ENCODE peak calls at places on chromosomes 13 and 19, in four cellular contexts. One of them, this sample, is unnamed.

GRCh38 chr13:20118268-20119140 is 42.3 kb downstream of the GJA3 start:
- DNase-seq in WTC11: peak
- DNase-seq in K562: peak
- DNase-seq in GM12878: no peak
- DNase-seq in this sample: no peak

GRCh38 chr13:44011036-44011435 is 131.3 kb downstream of the LACC1 start:
- DNase-seq in WTC11: no peak
- DNase-seq in K562: no peak
- DNase-seq in GM12878: no peak
- DNase-seq in this sample: no peak

GRCh38 chr13:73464758-73465628 is 406.2 kb downstream of the KLF5 start:
- DNase-seq in GM12878: no peak
- DNase-seq in WTC11: no peak
- DNase-seq in K562: peak
- DNase-seq in this sample: no peak

GRCh38 chr19:29724102-29724641 is 9.1 kb upstream of the C19orf12 start:
- DNase-seq in GM12878: no peak
- DNase-seq in K562: no peak
- DNase-seq in WTC11: peak
- DNase-seq in this sample: no peak

GRCh38 chr13:85080726-85081125 is 718.5 kb downstream of the SLITRK6 start:
- DNase-seq in WTC11: no peak
- DNase-seq in GM12878: no peak
- DNase-seq in K562: no peak
- DNase-seq in this sample: no peak

GRCh38 chr13:111123221-111123620 is 8.1 kb downstream of the ARHGEF7 start:
- DNase-seq in WTC11: no peak
- DNase-seq in GM12878: no peak
- DNase-seq in K562: no peak
- DNase-seq in this sample: no peak

GRCh38 chr19:48154003-48154402 is 16.1 kb downstream of the LIG1 start:
- DNase-seq in GM12878: no peak
- DNase-seq in K562: no peak
- DNase-seq in WTC11: no peak
- DNase-seq in this sample: peak

GRCh38 chr19:10612515-10613119 is 12.7 kb upstream of the SLC44A2 start:
- DNase-seq in WTC11: no peak
- DNase-seq in GM12878: no peak
- DNase-seq in K562: no peak
- DNase-seq in this sample: no peak

GRCh38 chr19:39325778-39326680 is 5.4 kb upstream of the LRFN1 start:
- DNase-seq in GM12878: no peak
- DNase-seq in WTC11: peak
- DNase-seq in K562: no peak
- DNase-seq in this sample: peak

GRCh38 chr19:33436360-33437345 is 63.1 kb downstream of the CEBPG start:
- DNase-seq in K562: no peak
- DNase-seq in GM12878: no peak
- DNase-seq in WTC11: no peak
- DNase-seq in this sample: no peak

GRCh38 chr13:29733069-29733700 is 117.2 kb downstream of the UBL3 start:
- DNase-seq in GM12878: no peak
- DNase-seq in K562: peak
- DNase-seq in WTC11: no peak
- DNase-seq in this sample: no peak

GRCh38 chr13:32897296-32897695 is 118.9 kb upstream of the KL start:
- DNase-seq in K562: no peak
- DNase-seq in GM12878: no peak
- DNase-seq in WTC11: no peak
- DNase-seq in this sample: no peak

GRCh38 chr19:28221736-28222135 is 991.2 kb downstream of the UQCRFS1 start:
- DNase-seq in K562: no peak
- DNase-seq in WTC11: no peak
- DNase-seq in GM12878: no peak
- DNase-seq in this sample: no peak

GRCh38 chr19:8461376-8461775 is 16.6 kb downstream of the HNRNPM start:
- DNase-seq in K562: no peak
- DNase-seq in WTC11: no peak
- DNase-seq in GM12878: no peak
- DNase-seq in this sample: no peak

GRCh38 chr19:1875646-1876493 is 9.4 kb downstream of the ABHD17A start:
- DNase-seq in WTC11: peak
- DNase-seq in GM12878: peak
- DNase-seq in K562: peak
- DNase-seq in this sample: peak

GRCh38 chr19:34274284-34274826 is 20.0 kb downstream of the GARRE1 start:
- DNase-seq in GM12878: no peak
- DNase-seq in WTC11: no peak
- DNase-seq in K562: no peak
- DNase-seq in this sample: no peak

GRCh38 chr19:43524922-43525835 is 1.8 kb downstream of the ETHE1 start:
- DNase-seq in K562: no peak
- DNase-seq in WTC11: peak
- DNase-seq in GM12878: peak
- DNase-seq in this sample: peak

GRCh38 chr19:1489463-1489971 is 633 bp downstream of the PCSK4 start:
- DNase-seq in K562: no peak
- DNase-seq in WTC11: no peak
- DNase-seq in GM12878: no peak
- DNase-seq in this sample: no peak

GRCh38 chr13:105612541-105612940 is 922.9 kb downstream of the EFNB2 start:
- DNase-seq in K562: no peak
- DNase-seq in WTC11: no peak
- DNase-seq in GM12878: no peak
- DNase-seq in this sample: no peak

GRCh38 chr19:7916137-7916907 is 1.7 kb downstream of the TGFBR3L start:
- DNase-seq in WTC11: peak
- DNase-seq in GM12878: no peak
- DNase-seq in K562: no peak
- DNase-seq in this sample: no peak

GRCh38 chr13:32117696-32118095 is 86.1 kb downstream of the FRY start:
- DNase-seq in GM12878: no peak
- DNase-seq in WTC11: no peak
- DNase-seq in K562: no peak
- DNase-seq in this sample: no peak

GRCh38 chr19:44903602-44904425 is 1.8 kb upstream of the APOE start:
- DNase-seq in K562: peak
- DNase-seq in GM12878: no peak
- DNase-seq in WTC11: peak
- DNase-seq in this sample: peak

GRCh38 chr13:37587236-37587635 is 11.3 kb downstream of the POSTN start:
- DNase-seq in WTC11: no peak
- DNase-seq in GM12878: no peak
- DNase-seq in K562: no peak
- DNase-seq in this sample: no peak

GRCh38 chr19:32748497-32748896 is 28.9 kb downstream of the TDRD12 start:
- DNase-seq in WTC11: peak
- DNase-seq in GM12878: no peak
- DNase-seq in K562: peak
- DNase-seq in this sample: peak

GRCh38 chr13:34086281-34086680 is 268.3 kb downstream of the RFC3 start:
- DNase-seq in GM12878: peak
- DNase-seq in WTC11: no peak
- DNase-seq in K562: no peak
- DNase-seq in this sample: no peak

GRCh38 chr13:24923305-24923640 is 159.3 kb downstream of the RNF17 start:
- DNase-seq in GM12878: peak
- DNase-seq in K562: peak
- DNase-seq in WTC11: no peak
- DNase-seq in this sample: no peak

GRCh38 chr13:20340759-20341161 is 108.6 kb upstream of the GJB6 start:
- DNase-seq in WTC11: no peak
- DNase-seq in K562: no peak
- DNase-seq in GM12878: no peak
- DNase-seq in this sample: no peak

GRCh38 chr19:29380581-29380980 is 145.2 kb upstream of the VSTM2B start:
- DNase-seq in K562: no peak
- DNase-seq in GM12878: no peak
- DNase-seq in WTC11: no peak
- DNase-seq in this sample: no peak

GRCh38 chr19:54660967-54661366 is 1.8 kb upstream of the LILRB4 start:
- DNase-seq in WTC11: no peak
- DNase-seq in K562: no peak
- DNase-seq in GM12878: peak
- DNase-seq in this sample: no peak

GRCh38 chr13:42959615-42960014 is 32.4 kb downstream of the EPSTI1 start:
- DNase-seq in GM12878: no peak
- DNase-seq in WTC11: no peak
- DNase-seq in K562: no peak
- DNase-seq in this sample: no peak

GRCh38 chr19:33269016-33269415 is 33.3 kb downstream of the CEBPA start:
- DNase-seq in WTC11: no peak
- DNase-seq in K562: no peak
- DNase-seq in GM12878: no peak
- DNase-seq in this sample: no peak

GRCh38 chr19:45785097-45785496 is 2.8 kb upstream of the DMPK start:
- DNase-seq in WTC11: no peak
- DNase-seq in GM12878: no peak
- DNase-seq in K562: no peak
- DNase-seq in this sample: no peak

DNA sequence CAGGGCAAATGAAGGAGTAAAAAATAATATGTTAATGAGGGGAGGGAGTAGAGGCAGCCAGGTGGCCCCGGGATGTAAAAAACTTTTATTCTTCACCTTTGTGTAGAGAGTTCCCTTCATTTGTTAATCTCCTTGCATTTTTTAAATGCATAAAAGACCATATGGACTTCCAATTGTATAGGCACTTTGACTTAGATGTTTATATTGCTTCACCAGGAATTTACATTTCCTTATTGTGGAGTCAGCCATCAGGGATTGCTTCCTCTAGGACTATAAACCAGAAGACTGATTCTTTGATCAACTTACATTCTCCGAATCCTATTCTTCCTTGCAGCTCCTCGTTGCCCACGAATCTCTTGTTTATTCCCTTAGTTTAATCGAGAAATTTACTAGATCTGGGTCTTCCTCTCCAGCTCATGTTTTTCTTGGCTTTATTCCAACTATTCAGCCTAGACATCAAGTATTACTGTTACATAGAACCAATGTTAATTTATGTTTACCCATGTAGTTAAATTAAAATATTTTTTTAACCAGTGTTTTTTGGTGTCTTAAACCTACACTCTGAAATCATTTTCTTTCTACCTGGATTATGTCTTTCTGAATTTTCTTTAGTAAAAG is 1187.0 kb upstream of the SLC10A2 start:
- DNase-seq in K562: no peak
- DNase-seq in WTC11: no peak
- DNase-seq in GM12878: no peak
- DNase-seq in this sample: no peak
- TF ChIP-seq NR2C2 in K562: no peak
- TF ChIP-seq NR2C2 in WTC11: no peak
- TF ChIP-seq NR2C2 in GM12878: no peak
- TF ChIP-seq NR2C2 in this sample: no peak

DNA sequence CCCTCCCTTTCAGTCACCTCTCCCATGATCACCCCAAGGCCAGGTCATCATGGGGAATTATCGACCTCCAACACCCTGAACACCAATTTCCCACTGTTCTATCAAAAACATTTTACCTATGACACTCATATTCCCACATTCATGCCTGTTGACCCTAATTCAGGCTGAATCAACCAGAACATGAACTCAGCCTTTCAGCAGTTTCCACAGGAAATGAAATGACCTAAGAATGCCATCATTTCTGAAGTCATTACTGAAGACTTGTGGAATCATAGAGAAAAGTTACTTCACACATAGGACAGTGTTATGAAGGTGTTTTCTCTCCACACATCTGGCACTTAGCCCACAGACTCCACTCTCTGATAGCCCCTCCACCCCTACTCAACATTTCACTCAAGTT is 29.9 kb upstream of the FAM124A start:
- DNase-seq in WTC11: no peak
- DNase-seq in GM12878: no peak
- DNase-seq in K562: no peak
- DNase-seq in this sample: no peak
- TF ChIP-seq ATF3 in WTC11: no peak
- TF ChIP-seq ATF3 in GM12878: no peak
- TF ChIP-seq ATF3 in K562: no peak
- TF ChIP-seq ATF3 in this sample: no peak

GRCh38 chr13:112680741-112681360 is 9.0 kb upstream of the ATP11A start:
- DNase-seq in GM12878: no peak
- DNase-seq in K562: no peak
- DNase-seq in WTC11: no peak
- DNase-seq in this sample: no peak

GRCh38 chr13:112683581-112683980 is 6.3 kb upstream of the ATP11A start:
- DNase-seq in GM12878: no peak
- DNase-seq in WTC11: no peak
- DNase-seq in K562: no peak
- DNase-seq in this sample: no peak

GRCh38 chr13:112679932-112680677 is 9.7 kb upstream of the ATP11A start:
- DNase-seq in WTC11: no peak
- DNase-seq in K562: no peak
- DNase-seq in GM12878: no peak
- DNase-seq in this sample: no peak

GRCh38 chr13:112684041-112684440 is 5.8 kb upstream of the ATP11A start:
- DNase-seq in K562: no peak
- DNase-seq in WTC11: no peak
- DNase-seq in GM12878: no peak
- DNase-seq in this sample: no peak

DNA sequence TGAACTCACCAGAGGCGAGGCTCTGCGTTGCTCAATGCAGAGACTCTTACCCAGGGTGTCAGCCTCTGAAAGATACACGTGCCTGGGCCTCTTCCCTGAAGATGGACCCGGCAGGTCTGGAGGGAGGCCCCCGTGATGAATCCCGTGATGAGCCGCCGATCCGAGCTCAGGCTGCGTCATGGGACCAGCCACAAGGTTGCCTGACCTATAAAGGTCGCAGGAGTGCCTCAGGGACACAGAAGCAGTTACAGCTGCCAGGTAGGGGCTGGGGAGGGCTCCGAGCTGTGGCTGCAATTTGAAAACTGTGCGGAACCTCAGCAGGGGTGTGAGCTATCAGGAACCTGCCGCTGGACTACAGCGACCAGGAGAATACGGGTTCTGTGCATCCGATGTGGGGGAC is 10.5 kb upstream of the ATP11A start:
- DNase-seq in K562: no peak
- DNase-seq in WTC11: no peak
- DNase-seq in GM12878: no peak
- DNase-seq in this sample: no peak
- TF ChIP-seq CREB1 in K562: no peak
- TF ChIP-seq CREB1 in WTC11: no peak
- TF ChIP-seq CREB1 in GM12878: no peak
- TF ChIP-seq CREB1 in this sample: no peak

DNA sequence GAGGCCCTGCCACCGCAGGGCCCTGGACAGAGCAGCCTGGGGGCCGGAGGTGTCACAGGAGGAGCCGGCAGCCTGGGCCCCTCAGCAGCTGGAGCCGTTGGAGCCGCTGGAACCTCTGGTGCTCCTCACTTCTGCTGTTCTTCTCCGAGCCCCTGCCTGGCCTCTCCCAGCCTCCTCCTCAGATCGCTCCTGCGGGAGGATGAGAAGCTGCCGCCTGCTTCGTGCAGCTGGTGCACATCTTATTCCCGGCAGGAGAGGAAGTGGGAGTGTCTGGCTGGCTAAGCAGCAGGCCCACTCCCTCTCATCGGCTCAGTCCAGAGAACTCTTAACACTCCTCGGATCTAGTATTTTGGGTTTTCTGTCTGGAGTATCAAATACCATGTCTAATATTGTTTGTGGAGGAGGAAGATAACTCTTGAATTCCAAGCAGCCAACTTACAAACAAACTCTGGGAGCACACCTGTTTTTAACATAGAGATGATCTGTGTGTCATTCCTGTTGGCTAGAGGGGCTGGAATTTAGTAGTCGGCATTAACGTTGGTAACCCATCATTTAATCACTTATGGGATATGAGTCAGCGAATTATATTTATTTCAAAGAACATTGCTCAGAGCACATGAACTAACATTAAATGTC is 37.1 kb upstream of the RNF113B start:
- DNase-seq in K562: no peak
- DNase-seq in WTC11: peak
- DNase-seq in GM12878: no peak
- DNase-seq in this sample: no peak
- TF ChIP-seq NR2C2 in K562: no peak
- TF ChIP-seq NR2C2 in WTC11: no peak
- TF ChIP-seq NR2C2 in GM12878: no peak
- TF ChIP-seq NR2C2 in this sample: no peak

This sample was measured in HepG2.